ENCODE peak calls at places on chromosomes 5 and 9, in ten cellular contexts. Y is effector memory CD4-positive, alpha-beta T cell; Z is erythroblast; O is GM04504; W is AG08396; T is HS-27A; F is central memory CD8-positive, alpha-beta T cell; H is stimulated activated CD8-positive, alpha-beta memory T cell treated with anti-CD3 and anti-CD28 coated beads, Interleukin-4, amount 100 ng/mL, for 24 hours; R is stimulated activated CD4-positive, alpha-beta T cell treated with anti-CD3 and anti-CD28 coated beads, TNF-alpha, amount 100 ng/mL, for 1 hour; U is activated T-helper 2 cell treated with anti-CD3 and anti-CD28 coated beads, Interferon-gamma antibody, Interleukin-2, Interleukin-4, amounts not matched to agents 10 μg/mL and 5 μg/mL and 100 μg/mL, durations not matched to agents 14 hours and 24 hours and 36 hours. A is an unnamed sample.

GRCh38 chr9:29214162-29214520 is 1640.9 kb upstream of the C9orf72 start:
- DNase-seq in Y (no peak), U (no peak), H (no peak), R (no peak), Z (peak), W (no peak), T (no peak), F (no peak), O (no peak), A (no peak)

GRCh38 chr9:136551401-136552116 is 5.7 kb upstream of the NOTCH1 start:
- DNase-seq in Z (no peak), O (peak), Y (no peak), T (no peak), R (no peak), W (peak), U (no peak), F (no peak), H (no peak), A (no peak)

GRCh38 chr9:95572370-95573151 is 55.8 kb upstream of the PTCH1 start:
- DNase-seq in R (no peak), Y (no peak), H (no peak), W (no peak), F (no peak), T (no peak), Z (no peak), U (no peak), O (peak), A (no peak)

GRCh38 chr5:150162142-150162513 is 4.5 kb upstream of the CDX1 start:
- DNase-seq in O (no peak), T (no peak), H (no peak), R (no peak), Y (no peak), W (no peak), U (no peak), Z (no peak), F (no peak), A (no peak)

GRCh38 chr5:100827481-100827889 is 75.6 kb downstream of the ST8SIA4 start:
- DNase-seq in T (peak), Y (no peak), Z (no peak), U (no peak), F (no peak), H (no peak), W (no peak), O (peak), R (no peak), A (peak)

GRCh38 chr9:137190315-137190853 is 1.9 kb downstream of the SSNA1 start:
- DNase-seq in T (no peak), H (no peak), Y (no peak), W (no peak), U (no peak), Z (no peak), R (no peak), O (no peak), F (no peak), A (no peak)

GRCh38 chr5:132064140-132064539 is 3.7 kb downstream of the IL3 start:
- DNase-seq in W (no peak), O (no peak), T (no peak), Z (no peak), H (no peak), U (no peak), R (no peak), Y (no peak), F (no peak), A (no peak)

GRCh38 chr5:38408446-38409175 is 147.8 kb downstream of the LIFR start:
- DNase-seq in F (no peak), W (no peak), H (no peak), U (no peak), Y (no peak), T (no peak), R (no peak), O (no peak), Z (no peak), A (no peak)

GRCh38 chr9:134734270-134734669 is 92.7 kb downstream of the COL5A1 start:
- DNase-seq in Y (no peak), F (no peak), R (no peak), W (peak), U (no peak), T (no peak), Z (no peak), H (no peak), O (peak), A (peak)

GRCh38 chr9:134546746-134547145 is 94.9 kb upstream of the COL5A1 start:
- DNase-seq in Y (no peak), W (no peak), O (no peak), H (no peak), F (no peak), R (no peak), U (no peak), Z (no peak), T (no peak), A (no peak)

GRCh38 chr9:16704096-16704488 is 166.4 kb downstream of the BNC2 start:
- DNase-seq in R (no peak), T (no peak), O (no peak), F (no peak), Z (no peak), U (no peak), Y (no peak), W (no peak), H (no peak), A (no peak)

GRCh38 chr9:73176450-73176875 is 24.8 kb downstream of the ANXA1 start:
- DNase-seq in Z (no peak), R (no peak), U (no peak), F (no peak), W (no peak), T (peak), O (no peak), Y (no peak), H (no peak), A (peak)

GRCh38 chr9:135789838-135790291 is 87.9 kb downstream of the KCNT1 start:
- DNase-seq in U (no peak), F (no peak), H (no peak), Y (no peak), R (no peak), Z (no peak), W (no peak), T (no peak), O (no peak), A (no peak)

GRCh38 chr9:136668983-136669790 is 6.5 kb downstream of the EGFL7 start:
- DNase-seq in Z (no peak), F (no peak), H (no peak), R (no peak), O (no peak), Y (no peak), U (no peak), T (no peak), W (no peak), A (peak)

GRCh38 chr9:76817489-76817888 is 53.3 kb downstream of the PCA3 start:
- DNase-seq in W (peak), R (no peak), T (no peak), Y (no peak), U (no peak), Z (peak), O (peak), F (no peak), H (no peak), A (no peak)

GRCh38 chr5:43483210-43484048 is at the start of gene TMEM267:
- DNase-seq in O (peak), H (peak), F (peak), R (peak), W (peak), U (peak), Y (peak), Z (peak), T (peak), A (peak)

GRCh38 chr5:131211669-131212068 is 40.9 kb downstream of the LYRM7 start:
- DNase-seq in H (no peak), R (no peak), Y (no peak), U (no peak), F (no peak), O (no peak), W (no peak), T (no peak), Z (no peak), A (no peak)

GRCh38 chr5:171122372-171122771 is 186.7 kb upstream of the TLX3 start:
- DNase-seq in Z (no peak), O (no peak), T (no peak), Y (no peak), U (no peak), R (no peak), W (no peak), F (no peak), H (no peak), A (no peak)

GRCh38 chr5:139915834-139916233 is 120.2 kb downstream of the PSD2 start:
- DNase-seq in Z (no peak), R (no peak), H (no peak), W (no peak), U (no peak), O (no peak), F (peak), T (no peak), Y (no peak), A (no peak)

GRCh38 chr5:172868924-172869565 is 35.0 kb downstream of the ERGIC1 start:
- DNase-seq in T (no peak), W (peak), R (no peak), U (no peak), Z (no peak), O (peak), F (no peak), Y (no peak), H (no peak), A (peak)

GRCh38 chr9:101417389-101417788 is 18.2 kb downstream of the ALDOB start:
- DNase-seq in R (no peak), F (no peak), W (no peak), Y (no peak), T (no peak), H (no peak), O (no peak), U (no peak), Z (no peak), A (no peak)

GRCh38 chr5:6542421-6543345 is 90.2 kb downstream of the NSUN2 start:
- DNase-seq in U (no peak), Y (no peak), Z (no peak), H (no peak), T (no peak), W (no peak), O (no peak), R (no peak), F (no peak), A (no peak)

GRCh38 chr5:36298546-36298945 is 3.2 kb downstream of the RANBP3L start:
- DNase-seq in H (no peak), Z (no peak), W (no peak), O (peak), R (no peak), T (no peak), U (no peak), Y (no peak), F (no peak), A (no peak)

GRCh38 chr5:90657030-90657429 is 98.4 kb downstream of the ADGRV1 start:
- DNase-seq in O (no peak), T (no peak), H (no peak), Y (no peak), R (no peak), U (no peak), F (no peak), W (no peak), Z (no peak), A (no peak)

GRCh38 chr9:7984713-7985112 is 185.1 kb upstream of the DMAC1 start:
- DNase-seq in U (no peak), R (no peak), Z (no peak), Y (no peak), W (no peak), H (no peak), F (no peak), T (no peak), O (no peak), A (no peak)

GRCh38 chr5:604391-604831 is 7.7 kb upstream of the CEP72 start:
- DNase-seq in Z (no peak), H (no peak), O (no peak), R (no peak), W (no peak), F (no peak), Y (no peak), T (no peak), U (no peak), A (no peak)

GRCh38 chr5:6710078-6710477 is 3.2 kb upstream of the TENT4A start:
- DNase-seq in Y (no peak), H (no peak), Z (no peak), T (no peak), O (no peak), F (no peak), U (no peak), R (no peak), W (no peak), A (no peak)

GRCh38 chr9:89926691-89927220 is 321.9 kb downstream of the GADD45G start:
- DNase-seq in H (no peak), Z (no peak), R (no peak), U (no peak), F (no peak), Y (no peak), O (no peak), T (no peak), W (no peak), A (no peak)

GRCh38 chr9:137965177-137965795 is 87.7 kb downstream of the CACNA1B start:
- DNase-seq in W (no peak), Z (no peak), R (no peak), H (no peak), T (no peak), U (no peak), F (no peak), Y (no peak), O (no peak), A (no peak)

GRCh38 chr9:78210841-78211301 is 25.0 kb upstream of the CEP78 start:
- DNase-seq in H (no peak), O (no peak), T (no peak), R (no peak), W (no peak), U (no peak), F (no peak), Z (no peak), Y (no peak), A (no peak)

GRCh38 chr9:87701491-87701890 is 24.4 kb upstream of the CTSL start:
- DNase-seq in W (no peak), O (no peak), Z (no peak), T (no peak), H (no peak), F (no peak), U (no peak), R (no peak), Y (no peak), A (no peak)

GRCh38 chr9:125789196-125789595 is 42.0 kb downstream of the PBX3 start:
- DNase-seq in W (no peak), R (no peak), Y (no peak), H (no peak), O (no peak), T (no peak), U (no peak), Z (peak), F (no peak), A (no peak)

GRCh38 chr5:134226441-134227192 is 744 bp upstream of the PPP2CA start:
- DNase-seq in R (peak), H (no peak), T (no peak), U (no peak), Y (no peak), F (no peak), W (no peak), O (no peak), Z (no peak), A (peak)

GRCh38 chr9:7338586-7339281 is 460.8 kb downstream of the DMAC1 start:
- DNase-seq in Z (no peak), W (no peak), H (no peak), F (no peak), T (no peak), R (no peak), O (no peak), Y (no peak), U (no peak), A (no peak)

GRCh38 chr9:114314881-114315722 is 7.8 kb upstream of the ORM1 start:
- DNase-seq in Y (no peak), T (no peak), Z (no peak), W (no peak), U (no peak), F (no peak), H (no peak), R (no peak), O (no peak), A (no peak)

GRCh38 chr9:99051353-99051752 is 53.6 kb upstream of the TGFBR1 start:
- DNase-seq in H (no peak), O (no peak), T (no peak), Z (no peak), F (no peak), R (no peak), W (no peak), Y (no peak), U (no peak), A (no peak)

GRCh38 chr5:14580037-14581034 is 1.3 kb upstream of the OTULINL start:
- DNase-seq in R (no peak), T (no peak), Y (no peak), W (no peak), F (no peak), H (no peak), O (peak), Z (no peak), U (no peak), A (no peak)